ENCODE peak calls at places on chromosome 10, in seven cellular contexts. S is SK-N-SH, X is DMS79, R is mucosa of descending colon, P is brain pericyte, C is heart left ventricle, Z is natural killer cell. V is an unnamed sample.

GRCh38 chr10:130757821-130758489 is 553.6 kb downstream of the TCERG1L start:
- DNase-seq in X (no peak), R (no peak), Z (no peak), C (no peak), S (no peak), P (no peak), V (no peak)

GRCh38 chr10:128059266-128059850 is 66.9 kb downstream of the MKI67 start:
- DNase-seq in Z (no peak), R (no peak), P (no peak), S (no peak), C (no peak), X (no peak), V (peak)

GRCh38 chr10:50260791-50261281 is 9.5 kb upstream of the ASAH2 start:
- DNase-seq in R (no peak), C (no peak), P (no peak), Z (no peak), X (no peak), S (no peak), V (no peak)

GRCh38 chr10:44913312-44914079 is 2.4 kb downstream of the TMEM72 start:
- DNase-seq in R (no peak), P (no peak), Z (no peak), S (no peak), X (peak), C (no peak), V (peak)

GRCh38 chr10:28087675-28088351 is 88.9 kb upstream of the ODAD2 start:
- DNase-seq in Z (no peak), C (no peak), R (no peak), S (no peak), X (no peak), P (peak), V (no peak)

GRCh38 chr10:124680675-124681074 is 63.5 kb downstream of the FAM53B start:
- DNase-seq in X (no peak), P (no peak), S (no peak), Z (no peak), R (peak), C (no peak), V (no peak)

GRCh38 chr10:7895699-7896090 is 77.4 kb downstream of the TAF3 start:
- DNase-seq in R (no peak), C (no peak), S (no peak), P (no peak), X (no peak), Z (no peak), V (no peak)

GRCh38 chr10:58810751-58811150 is 298.1 kb downstream of the BICC1 start:
- DNase-seq in X (no peak), S (no peak), R (no peak), P (no peak), C (no peak), Z (no peak), V (no peak)

GRCh38 chr10:74114041-74114448 is 36.6 kb downstream of the AP3M1 start:
- DNase-seq in P (no peak), C (no peak), Z (no peak), R (no peak), X (peak), S (peak), V (no peak)

GRCh38 chr10:107544706-107545520 is 380.4 kb upstream of the SORCS1 start:
- DNase-seq in P (no peak), Z (no peak), C (no peak), R (no peak), S (peak), X (no peak), V (no peak)

GRCh38 chr10:72020914-72021754 is 56.9 kb downstream of the CHST3 start:
- DNase-seq in P (no peak), Z (no peak), R (no peak), C (no peak), X (no peak), S (no peak), V (no peak)